ENCODE peak calls at places on chromosomes 3 and 15, in eight cellular contexts. One of them, this sample, is unnamed.

GRCh38 chr3:139827833-139828232 is 107.2 kb upstream of the CLSTN2 start:
- DNase-seq in A549: no peak
- DNase-seq in fibroblast of pulmonary artery: no peak
- DNase-seq in IMR-90: no peak
- DNase-seq in cardiac muscle cell: no peak
- DNase-seq in GM20000: no peak
- DNase-seq in mammary epithelial cell: no peak
- DNase-seq in fibroblast of mammary gland: no peak
- DNase-seq in this sample: no peak

GRCh38 chr15:66497502-66498455 is at the start of gene SNAPC5:
- DNase-seq in A549: peak; percentile 96
- DNase-seq in fibroblast of pulmonary artery: peak; percentile 94
- DNase-seq in IMR-90: peak; percentile 91
- DNase-seq in cardiac muscle cell: peak; percentile 97
- DNase-seq in GM20000: peak; percentile 88
- DNase-seq in mammary epithelial cell: peak; percentile 93
- DNase-seq in fibroblast of mammary gland: peak; percentile 91
- DNase-seq in this sample: peak; percentile 94

GRCh38 chr15:98873441-98874218 is 134.0 kb downstream of the PGPEP1L start:
- DNase-seq in A549: peak; percentile 97
- DNase-seq in fibroblast of pulmonary artery: peak; percentile 53
- DNase-seq in IMR-90: peak; percentile 83
- DNase-seq in cardiac muscle cell: peak; percentile 70
- DNase-seq in GM20000: no peak
- DNase-seq in mammary epithelial cell: peak; percentile 90
- DNase-seq in fibroblast of mammary gland: peak; percentile 84
- DNase-seq in this sample: no peak

GRCh38 chr3:116067275-116067674 is 378.0 kb downstream of the LSAMP start:
- DNase-seq in A549: no peak
- DNase-seq in fibroblast of pulmonary artery: no peak
- DNase-seq in IMR-90: no peak
- DNase-seq in cardiac muscle cell: no peak
- DNase-seq in GM20000: no peak
- DNase-seq in mammary epithelial cell: no peak
- DNase-seq in fibroblast of mammary gland: no peak
- DNase-seq in this sample: no peak

GRCh38 chr3:52827866-52828376 is 2.6 kb downstream of the ITIH4 start:
- DNase-seq in A549: peak; percentile 37
- DNase-seq in fibroblast of pulmonary artery: no peak
- DNase-seq in IMR-90: no peak
- DNase-seq in cardiac muscle cell: no peak
- DNase-seq in GM20000: no peak
- DNase-seq in mammary epithelial cell: no peak
- DNase-seq in fibroblast of mammary gland: no peak
- DNase-seq in this sample: no peak

GRCh38 chr3:123419850-123420292 is 29.0 kb downstream of the ADCY5 start:
- DNase-seq in A549: no peak
- DNase-seq in fibroblast of pulmonary artery: no peak
- DNase-seq in IMR-90: no peak
- DNase-seq in cardiac muscle cell: no peak
- DNase-seq in GM20000: no peak
- DNase-seq in mammary epithelial cell: no peak
- DNase-seq in fibroblast of mammary gland: peak; percentile 2
- DNase-seq in this sample: no peak

GRCh38 chr3:37115451-37115850 is 58.9 kb downstream of the LRRFIP2 start:
- DNase-seq in A549: no peak
- DNase-seq in fibroblast of pulmonary artery: peak; percentile 78
- DNase-seq in IMR-90: peak; percentile 48
- DNase-seq in cardiac muscle cell: peak; percentile 52
- DNase-seq in GM20000: no peak
- DNase-seq in mammary epithelial cell: no peak
- DNase-seq in fibroblast of mammary gland: peak; percentile 71
- DNase-seq in this sample: no peak

GRCh38 chr3:125117631-125118191 is 61.9 kb upstream of the HEG1 start:
- DNase-seq in A549: no peak
- DNase-seq in fibroblast of pulmonary artery: no peak
- DNase-seq in IMR-90: no peak
- DNase-seq in cardiac muscle cell: no peak
- DNase-seq in GM20000: no peak
- DNase-seq in mammary epithelial cell: no peak
- DNase-seq in fibroblast of mammary gland: no peak
- DNase-seq in this sample: no peak

GRCh38 chr15:48250640-48251076 is 44.6 kb downstream of the SLC12A1 start:
- DNase-seq in A549: peak; percentile 67
- DNase-seq in fibroblast of pulmonary artery: peak; percentile 87
- DNase-seq in IMR-90: peak; percentile 79
- DNase-seq in cardiac muscle cell: peak; percentile 88
- DNase-seq in GM20000: peak; percentile 51
- DNase-seq in mammary epithelial cell: peak; percentile 67
- DNase-seq in fibroblast of mammary gland: peak; percentile 84
- DNase-seq in this sample: peak; percentile 52

GRCh38 chr15:25437751-25438600 is 848 bp downstream of the UBE3A start:
- DNase-seq in A549: peak; percentile 42
- DNase-seq in fibroblast of pulmonary artery: peak; percentile 55
- DNase-seq in IMR-90: peak; percentile 40
- DNase-seq in cardiac muscle cell: peak; percentile 60
- DNase-seq in GM20000: peak; percentile 74
- DNase-seq in mammary epithelial cell: peak; percentile 54
- DNase-seq in fibroblast of mammary gland: peak; percentile 46
- DNase-seq in this sample: peak; percentile 66

GRCh38 chr15:40427188-40427587 is 13.6 kb upstream of the BAHD1 start:
- DNase-seq in A549: no peak
- DNase-seq in fibroblast of pulmonary artery: no peak
- DNase-seq in IMR-90: no peak
- DNase-seq in cardiac muscle cell: no peak
- DNase-seq in GM20000: no peak
- DNase-seq in mammary epithelial cell: no peak
- DNase-seq in fibroblast of mammary gland: no peak
- DNase-seq in this sample: no peak

GRCh38 chr3:38648024-38648658 is 1.3 kb downstream of the SCN5A start:
- DNase-seq in A549: no peak
- DNase-seq in fibroblast of pulmonary artery: no peak
- DNase-seq in IMR-90: no peak
- DNase-seq in cardiac muscle cell: no peak
- DNase-seq in GM20000: no peak
- DNase-seq in mammary epithelial cell: no peak
- DNase-seq in fibroblast of mammary gland: no peak
- DNase-seq in this sample: no peak

GRCh38 chr15:31446546-31446945 is 119.9 kb downstream of the KLF13 start:
- DNase-seq in A549: no peak
- DNase-seq in fibroblast of pulmonary artery: no peak
- DNase-seq in IMR-90: no peak
- DNase-seq in cardiac muscle cell: no peak
- DNase-seq in GM20000: no peak
- DNase-seq in mammary epithelial cell: no peak
- DNase-seq in fibroblast of mammary gland: no peak
- DNase-seq in this sample: no peak

GRCh38 chr3:52925405-52926313 is 28.3 kb upstream of the STIMATE start:
- DNase-seq in A549: no peak
- DNase-seq in fibroblast of pulmonary artery: no peak
- DNase-seq in IMR-90: no peak
- DNase-seq in cardiac muscle cell: no peak
- DNase-seq in GM20000: no peak
- DNase-seq in mammary epithelial cell: no peak
- DNase-seq in fibroblast of mammary gland: no peak
- DNase-seq in this sample: no peak

GRCh38 chr3:51955893-51956770 is 951 bp downstream of the GPR62 start:
- DNase-seq in A549: no peak
- DNase-seq in fibroblast of pulmonary artery: peak; percentile 52
- DNase-seq in IMR-90: no peak
- DNase-seq in cardiac muscle cell: peak; percentile 83
- DNase-seq in GM20000: peak; percentile 72
- DNase-seq in mammary epithelial cell: peak; percentile 64
- DNase-seq in fibroblast of mammary gland: peak; percentile 45
- DNase-seq in this sample: no peak

GRCh38 chr3:108589081-108589997 is at the start of the genes CIP2A and DZIP3:
- DNase-seq in A549: peak; percentile 96
- DNase-seq in fibroblast of pulmonary artery: peak; percentile 93
- DNase-seq in IMR-90: peak; percentile 94
- DNase-seq in cardiac muscle cell: peak; percentile 95
- DNase-seq in GM20000: peak; percentile 87
- DNase-seq in mammary epithelial cell: peak; percentile 94
- DNase-seq in fibroblast of mammary gland: peak; percentile 91
- DNase-seq in this sample: peak; percentile 92

GRCh38 chr3:62332771-62333381 is 40.5 kb downstream of the FEZF2 start:
- DNase-seq in A549: peak; percentile 7
- DNase-seq in fibroblast of pulmonary artery: peak; percentile 43
- DNase-seq in IMR-90: peak; percentile 23
- DNase-seq in cardiac muscle cell: peak; percentile 43
- DNase-seq in GM20000: peak; percentile 13
- DNase-seq in mammary epithelial cell: peak; percentile 1
- DNase-seq in fibroblast of mammary gland: peak; percentile 42
- DNase-seq in this sample: no peak

DNA sequence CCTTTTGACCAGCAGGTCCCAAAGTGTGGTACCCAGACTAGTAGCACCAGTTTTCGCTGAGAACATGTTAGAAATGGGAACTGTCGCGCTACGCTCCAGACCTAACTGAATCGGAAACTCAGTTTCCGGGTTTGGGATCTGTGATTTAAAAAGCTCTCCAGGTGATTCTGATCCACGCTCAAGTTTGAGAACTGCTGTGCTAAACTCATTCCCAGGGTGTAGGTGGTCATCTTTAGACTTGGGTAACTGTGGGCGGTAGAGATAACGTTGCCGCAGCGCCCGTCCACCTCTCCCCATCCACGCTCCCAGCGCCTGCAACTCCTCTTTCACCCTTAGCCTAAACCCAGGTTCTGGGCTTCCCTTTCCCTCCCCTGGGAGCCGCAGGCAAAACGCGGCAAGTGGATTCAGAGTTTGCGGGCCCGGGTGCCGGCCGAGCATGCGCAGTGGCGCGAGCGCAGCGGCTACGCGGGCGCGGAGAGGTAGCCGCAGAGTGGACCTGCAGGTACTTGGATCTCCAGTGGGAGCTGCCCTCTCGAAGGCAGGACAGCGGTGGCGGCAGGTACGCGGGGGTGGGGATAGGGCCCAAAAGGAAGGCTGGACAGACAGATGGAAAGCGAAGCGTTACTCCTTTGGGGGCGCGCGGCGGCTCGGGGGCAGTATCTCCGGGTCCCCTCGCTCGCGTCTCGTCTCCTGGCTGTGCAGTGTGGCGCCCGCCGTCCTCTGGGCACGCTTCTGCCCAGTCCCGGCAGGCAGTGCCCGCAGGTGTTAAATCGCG is at the start of gene PLS1:
- DNase-seq in A549: peak; percentile 93
- DNase-seq in fibroblast of pulmonary artery: peak; percentile 80
- DNase-seq in IMR-90: peak; percentile 70
- DNase-seq in cardiac muscle cell: peak; percentile 80
- DNase-seq in GM20000: peak; percentile 88
- DNase-seq in mammary epithelial cell: peak; percentile 92
- DNase-seq in fibroblast of mammary gland: peak; percentile 68
- DNase-seq in this sample: peak; percentile 91
- TF ChIP-seq CTCF in A549: peak; percentile 13
- TF ChIP-seq CTCF in fibroblast of pulmonary artery: no peak
- TF ChIP-seq CTCF in IMR-90: no peak
- TF ChIP-seq CTCF in cardiac muscle cell: no peak
- TF ChIP-seq CTCF in GM20000: no peak
- TF ChIP-seq CTCF in mammary epithelial cell: no peak
- TF ChIP-seq CTCF in fibroblast of mammary gland: no peak
- TF ChIP-seq CTCF in this sample: no peak

DNA sequence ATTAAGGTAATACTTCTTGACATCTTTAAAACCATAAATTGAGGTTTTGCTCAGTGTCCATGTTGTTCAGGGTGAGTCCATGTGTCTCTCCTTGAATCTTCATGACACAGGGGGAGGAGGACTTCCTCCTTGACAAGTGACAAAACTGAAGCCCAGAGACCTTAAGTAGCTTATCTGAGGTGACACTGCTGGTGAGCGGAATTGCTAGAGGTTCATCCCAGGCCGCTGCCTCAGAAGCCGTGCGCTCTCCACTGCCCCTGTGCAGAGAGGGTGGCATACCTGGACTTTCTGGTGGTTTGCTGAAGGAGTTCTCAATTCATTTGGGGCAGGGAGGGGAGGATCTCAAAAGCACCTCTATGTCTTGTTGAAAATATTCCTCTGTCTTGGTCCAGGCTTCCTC is 23.2 kb upstream of the CCDC174 start:
- DNase-seq in A549: peak; percentile 19
- DNase-seq in fibroblast of pulmonary artery: no peak
- DNase-seq in IMR-90: no peak
- DNase-seq in cardiac muscle cell: no peak
- DNase-seq in GM20000: no peak
- DNase-seq in mammary epithelial cell: no peak
- DNase-seq in fibroblast of mammary gland: no peak
- DNase-seq in this sample: no peak
- TF ChIP-seq CTCF in A549: no peak
- TF ChIP-seq CTCF in fibroblast of pulmonary artery: no peak
- TF ChIP-seq CTCF in IMR-90: no peak
- TF ChIP-seq CTCF in cardiac muscle cell: no peak
- TF ChIP-seq CTCF in GM20000: no peak
- TF ChIP-seq CTCF in mammary epithelial cell: no peak
- TF ChIP-seq CTCF in fibroblast of mammary gland: no peak
- TF ChIP-seq CTCF in this sample: no peak

GRCh38 chr3:42191443-42191747 is 74.6 kb downstream of the CCK start:
- DNase-seq in A549: no peak
- DNase-seq in fibroblast of pulmonary artery: no peak
- DNase-seq in IMR-90: no peak
- DNase-seq in cardiac muscle cell: no peak
- DNase-seq in GM20000: no peak
- DNase-seq in mammary epithelial cell: no peak
- DNase-seq in fibroblast of mammary gland: no peak
- DNase-seq in this sample: no peak
- TF ChIP-seq CTCF in A549: no peak
- TF ChIP-seq CTCF in fibroblast of pulmonary artery: no peak
- TF ChIP-seq CTCF in IMR-90: no peak
- TF ChIP-seq CTCF in cardiac muscle cell: no peak
- TF ChIP-seq CTCF in GM20000: no peak
- TF ChIP-seq CTCF in mammary epithelial cell: no peak
- TF ChIP-seq CTCF in fibroblast of mammary gland: no peak
- TF ChIP-seq CTCF in this sample: no peak

DNA sequence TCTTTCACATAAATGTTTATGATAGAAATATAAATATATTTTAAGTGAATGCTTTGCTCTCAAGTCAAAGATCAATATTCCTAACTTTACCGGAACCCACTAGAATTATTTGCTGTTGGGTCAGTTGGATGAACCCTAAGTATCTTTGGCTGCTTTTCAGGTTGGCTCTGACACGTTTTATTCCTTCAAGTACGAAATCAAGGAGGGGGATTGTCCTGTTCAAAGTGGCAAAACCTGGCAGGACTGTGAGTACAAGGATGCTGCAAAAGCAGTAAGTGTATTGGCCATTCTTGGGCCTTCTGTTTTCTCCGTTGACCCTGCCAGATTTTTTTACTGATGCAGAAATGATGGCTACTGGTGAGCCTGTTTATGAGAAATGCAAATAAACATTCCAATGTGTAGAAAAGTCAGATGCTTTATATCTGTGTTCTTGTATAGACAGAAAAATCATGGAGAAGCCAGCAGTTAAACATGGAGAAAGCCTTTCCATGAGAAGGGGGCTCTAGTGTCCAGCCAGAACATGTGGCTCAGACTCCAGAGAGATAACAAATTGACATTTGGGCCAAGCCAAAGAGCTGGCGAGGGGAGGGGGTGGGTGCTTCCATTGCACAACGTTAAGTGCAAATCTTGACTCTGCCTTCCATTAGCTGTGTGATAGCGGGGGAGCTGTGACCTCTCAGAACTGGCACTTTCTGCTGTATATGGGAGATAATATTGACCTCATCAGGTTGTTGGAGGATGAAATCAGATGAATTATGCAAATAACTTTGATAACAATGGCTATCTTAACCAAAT is 3.0 kb downstream of the KNG1 start:
- DNase-seq in A549: no peak
- DNase-seq in fibroblast of pulmonary artery: no peak
- DNase-seq in IMR-90: no peak
- DNase-seq in cardiac muscle cell: peak; percentile 6
- DNase-seq in GM20000: no peak
- DNase-seq in mammary epithelial cell: no peak
- DNase-seq in fibroblast of mammary gland: no peak
- DNase-seq in this sample: no peak
- TF ChIP-seq CTCF in A549: no peak
- TF ChIP-seq CTCF in fibroblast of pulmonary artery: no peak
- TF ChIP-seq CTCF in IMR-90: no peak
- TF ChIP-seq CTCF in cardiac muscle cell: no peak
- TF ChIP-seq CTCF in GM20000: no peak
- TF ChIP-seq CTCF in mammary epithelial cell: no peak
- TF ChIP-seq CTCF in fibroblast of mammary gland: no peak
- TF ChIP-seq CTCF in this sample: no peak